ENCODE peak calls at places on chromosome 1, in nine cellular contexts. One of them, this sample, is unnamed.

GRCh38 chr1:30798954-30799491 is 41.4 kb upstream of the LAPTM5 start:
- DNase-seq in B cell: no peak
- DNase-seq in WTC11: no peak
- DNase-seq in AG20443: no peak
- DNase-seq in head of caudate nucleus: no peak
- DNase-seq in LoVo: no peak
- DNase-seq in germinal center: no peak
- DNase-seq in left cardiac atrium: no peak
- DNase-seq in mucosa of descending colon: no peak
- DNase-seq in this sample: no peak

GRCh38 chr1:159076753-159077656 is at the start of gene AIM2:
- DNase-seq in B cell: peak; percentile 28
- DNase-seq in WTC11: no peak
- DNase-seq in AG20443: peak; percentile 31
- DNase-seq in head of caudate nucleus: no peak
- DNase-seq in LoVo: no peak
- DNase-seq in germinal center: peak; percentile 66
- DNase-seq in left cardiac atrium: no peak
- DNase-seq in mucosa of descending colon: peak; percentile 65
- DNase-seq in this sample: no peak

GRCh38 chr1:24886241-24886640 is 43.8 kb downstream of the RUNX3 start:
- DNase-seq in B cell: no peak
- DNase-seq in WTC11: no peak
- DNase-seq in AG20443: peak; percentile 5
- DNase-seq in head of caudate nucleus: no peak
- DNase-seq in LoVo: no peak
- DNase-seq in germinal center: no peak
- DNase-seq in left cardiac atrium: no peak
- DNase-seq in mucosa of descending colon: no peak
- DNase-seq in this sample: no peak

GRCh38 chr1:84000954-84001495 is 2.1 kb upstream of the TTLL7 start:
- DNase-seq in B cell: no peak
- DNase-seq in WTC11: no peak
- DNase-seq in AG20443: no peak
- DNase-seq in head of caudate nucleus: no peak
- DNase-seq in LoVo: no peak
- DNase-seq in germinal center: no peak
- DNase-seq in left cardiac atrium: no peak
- DNase-seq in mucosa of descending colon: no peak
- DNase-seq in this sample: no peak

GRCh38 chr1:51365774-51366173 is 35.4 kb upstream of the TTC39A start:
- DNase-seq in B cell: no peak
- DNase-seq in WTC11: no peak
- DNase-seq in AG20443: no peak
- DNase-seq in head of caudate nucleus: no peak
- DNase-seq in LoVo: no peak
- DNase-seq in germinal center: no peak
- DNase-seq in left cardiac atrium: no peak
- DNase-seq in mucosa of descending colon: no peak
- DNase-seq in this sample: no peak

GRCh38 chr1:154541231-154541630 is 17.2 kb downstream of the UBE2Q1 start:
- DNase-seq in B cell: no peak
- DNase-seq in WTC11: no peak
- DNase-seq in AG20443: no peak
- DNase-seq in head of caudate nucleus: no peak
- DNase-seq in LoVo: no peak
- DNase-seq in germinal center: no peak
- DNase-seq in left cardiac atrium: no peak
- DNase-seq in mucosa of descending colon: no peak
- DNase-seq in this sample: no peak

GRCh38 chr1:37068897-37069296 is 34.6 kb upstream of the GRIK3 start:
- DNase-seq in B cell: no peak
- DNase-seq in WTC11: no peak
- DNase-seq in AG20443: no peak
- DNase-seq in head of caudate nucleus: no peak
- DNase-seq in LoVo: no peak
- DNase-seq in germinal center: no peak
- DNase-seq in left cardiac atrium: no peak
- DNase-seq in mucosa of descending colon: no peak
- DNase-seq in this sample: no peak

GRCh38 chr1:32066489-32066873 is 6.3 kb upstream of the TMEM39B start:
- DNase-seq in B cell: no peak
- DNase-seq in WTC11: no peak
- DNase-seq in AG20443: peak; percentile 30
- DNase-seq in head of caudate nucleus: no peak
- DNase-seq in LoVo: peak; percentile 75
- DNase-seq in germinal center: peak; percentile 22
- DNase-seq in left cardiac atrium: peak; percentile 83
- DNase-seq in mucosa of descending colon: peak; percentile 71
- DNase-seq in this sample: no peak

GRCh38 chr1:214400136-214400535 is 119.2 kb downstream of the SMYD2 start:
- DNase-seq in B cell: no peak
- DNase-seq in WTC11: no peak
- DNase-seq in AG20443: no peak
- DNase-seq in head of caudate nucleus: no peak
- DNase-seq in LoVo: no peak
- DNase-seq in germinal center: no peak
- DNase-seq in left cardiac atrium: no peak
- DNase-seq in mucosa of descending colon: no peak
- DNase-seq in this sample: no peak

This sample was measured in A549.